ENCODE peak calls at places on chromosomes 4 and X, in nine cellular contexts. G is HCT116, X is breast epithelium, Q is HepG2, T is upper lobe of left lung, D is suprapubic skin, N is endothelial cell of umbilical vein, J is esophagus muscularis mucosa, A is sigmoid colon. H is an unnamed sample. For H3K4me1, the result is how much of the 10 kb centered on the place peaks cover.

GRCh38 chr4:129474698-129475097 is 378.7 kb downstream of the C4orf33 start:
- DNase-seq in G (no peak), X (no peak), Q (no peak), T (no peak), D (no peak), N (no peak), J (no peak), A (no peak), H (no peak)

GRCh38 chr4:4549534-4549933 is 7.7 kb upstream of the STX18 start:
- DNase-seq in G (no peak), X (no peak), Q (no peak), T (no peak), D (no peak), N (peak), J (no peak), A (no peak), H (no peak)

GRCh38 chrX:37712458-37712857 is 26.9 kb downstream of the XK start:
- DNase-seq in G (no peak), X (no peak), Q (no peak), T (no peak), D (no peak), N (no peak), J (no peak), A (no peak), H (no peak)

GRCh38 chrX:40055495-40055894 is 42.3 kb downstream of the BCOR start:
- DNase-seq in G (no peak), X (no peak), Q (no peak), T (no peak), D (no peak), N (no peak), J (no peak), A (no peak), H (no peak)

GRCh38 chr4:151879705-151880104 is 118.9 kb upstream of the GATB start:
- DNase-seq in G (no peak), X (no peak), Q (no peak), T (no peak), D (no peak), N (no peak), J (no peak), A (no peak), H (no peak)

GRCh38 chrX:50779694-50780093 is 34.3 kb downstream of the SHROOM4 start:
- DNase-seq in G (no peak), X (no peak), Q (no peak), T (no peak), D (no peak), N (peak), J (no peak), A (no peak), H (no peak)

GRCh38 chr4:168514249-168514852 is 17.5 kb downstream of the PALLD start:
- DNase-seq in G (no peak), X (no peak), Q (peak), T (no peak), D (no peak), N (peak), J (no peak), A (no peak), H (no peak)

GRCh38 chr4:182206266-182206665 is 36.9 kb upstream of the TENM3 start:
- DNase-seq in G (no peak), X (no peak), Q (no peak), T (no peak), D (no peak), N (no peak), J (peak), A (no peak), H (no peak)

GRCh38 chr4:106301393-106302084 is 14.5 kb downstream of the TBCK start:
- DNase-seq in G (no peak), X (no peak), Q (no peak), T (no peak), D (no peak), N (peak), J (no peak), A (no peak), H (no peak)

GRCh38 chr4:32342054-32342453 is 1621.9 kb downstream of the PCDH7 start:
- DNase-seq in G (no peak), X (no peak), Q (no peak), T (no peak), D (no peak), N (no peak), J (no peak), A (no peak), H (no peak)

GRCh38 chr4:154030747-154031146 is 241.9 kb upstream of the SFRP2 start:
- DNase-seq in G (no peak), X (no peak), Q (no peak), T (no peak), D (no peak), N (no peak), J (no peak), A (no peak), H (no peak)

GRCh38 chr4:3365871-3366842 is 73.3 kb downstream of the RGS12 start:
- DNase-seq in G (no peak), X (no peak), Q (no peak), T (peak), D (no peak), N (no peak), J (no peak), A (peak), H (no peak)

GRCh38 chrX:53479295-53479694 is 45.1 kb upstream of the HSD17B10 start:
- DNase-seq in G (no peak), X (no peak), Q (no peak), T (no peak), D (no peak), N (no peak), J (no peak), A (no peak), H (no peak)

GRCh38 chr4:42480774-42481173 is 83.5 kb downstream of the SHISA3 start:
- DNase-seq in G (no peak), X (no peak), Q (no peak), T (no peak), D (no peak), N (no peak), J (no peak), A (no peak), H (no peak)

GRCh38 chr4:158182736-158183135 is 9.9 kb upstream of the GASK1B start:
- DNase-seq in G (no peak), X (no peak), Q (no peak), T (peak), D (no peak), N (no peak), J (no peak), A (no peak), H (no peak)

GRCh38 chr4:39469429-39470077 is 10.7 kb downstream of the LIAS start:
- DNase-seq in G (peak), X (no peak), Q (peak), T (no peak), D (no peak), N (peak), J (no peak), A (no peak), H (no peak)

GRCh38 chr4:7808181-7808580 is 131.5 kb downstream of the AFAP1 start:
- DNase-seq in G (no peak), X (no peak), Q (no peak), T (no peak), D (peak), N (no peak), J (no peak), A (peak), H (no peak)

GRCh38 chrX:131068945-131069719 is 11.0 kb downstream of the ARHGAP36 start:
- DNase-seq in G (peak), X (no peak), Q (peak), T (peak), D (no peak), N (peak), J (no peak), A (no peak), H (peak)

GRCh38 chr4:111216791-111217190 is 593.9 kb upstream of the PITX2 start:
- DNase-seq in G (no peak), X (no peak), Q (no peak), T (no peak), D (no peak), N (no peak), J (no peak), A (no peak), H (no peak)

GRCh38 chrX:73944582-73944947 is 359.4 kb upstream of the ZCCHC13 start:
- DNase-seq in G (no peak), X (no peak), Q (no peak), T (no peak), D (no peak), N (peak), J (no peak), A (no peak), H (no peak)

GRCh38 chr4:154406022-154406835 is 85.4 kb downstream of the DCHS2 start:
- DNase-seq in G (no peak), X (no peak), Q (no peak), T (no peak), D (no peak), N (no peak), J (no peak), A (no peak), H (no peak)

GRCh38 chrX:72268601-72269365 is 8.3 kb downstream of the RPS4X start:
- DNase-seq in G (no peak), X (no peak), Q (no peak), T (no peak), D (no peak), N (no peak), J (no peak), A (no peak), H (no peak)

GRCh38 chrX:39690541-39691415 is 407.0 kb downstream of the BCOR start:
- DNase-seq in G (no peak), X (no peak), Q (no peak), T (no peak), D (no peak), N (no peak), J (no peak), A (no peak), H (no peak)

GRCh38 chr4:173074501-173074946 is 94.1 kb upstream of the GALNT7 start:
- DNase-seq in G (peak), X (no peak), Q (no peak), T (no peak), D (no peak), N (no peak), J (no peak), A (no peak), H (no peak)

DNA sequence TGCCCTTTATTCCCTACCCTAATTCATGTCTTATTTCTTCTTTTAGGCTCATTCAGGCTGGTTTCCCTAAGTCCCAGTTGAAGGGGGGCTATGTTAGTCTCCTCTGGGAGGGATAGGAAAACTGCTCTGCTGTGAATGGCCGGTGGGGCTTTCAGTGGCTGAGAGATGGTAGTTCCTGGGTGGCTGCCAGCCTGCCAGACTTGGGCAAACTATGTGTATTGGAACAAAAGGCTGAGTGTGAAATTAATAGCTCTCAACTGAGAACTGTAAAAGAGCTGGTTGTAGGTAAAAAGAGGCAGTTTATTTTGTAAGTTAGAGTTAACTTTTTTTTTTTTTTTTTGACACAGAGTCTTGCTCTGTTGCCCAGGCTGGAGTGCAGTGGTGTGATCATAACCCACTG is 28.8 kb downstream of the ARHGAP10 start:
- DNase-seq in G (no peak), X (peak), Q (no peak), T (no peak), D (no peak), N (no peak), J (no peak), A (peak), H (no peak)
- H3K4me1 ChIP-seq in G (under half), X (under half), Q (under half), T (under half), D (under half), N (under half), J (under half), A (half or more), H (under half)

GRCh38 chr4:119209077-119209476 is 3.4 kb upstream of the USP53 start:
- DNase-seq in G (peak), X (no peak), Q (peak), T (no peak), D (no peak), N (peak), J (no peak), A (no peak), H (no peak)

GRCh38 chr4:119207051-119207450 is 5.5 kb upstream of the USP53 start:
- DNase-seq in G (no peak), X (no peak), Q (no peak), T (no peak), D (no peak), N (peak), J (no peak), A (no peak), H (no peak)

GRCh38 chr4:119205690-119206089 is 6.8 kb upstream of the USP53 start:
- DNase-seq in G (no peak), X (no peak), Q (no peak), T (no peak), D (no peak), N (no peak), J (no peak), A (no peak), H (no peak)

GRCh38 chr4:119204898-119205297 is 7.6 kb upstream of the USP53 start:
- DNase-seq in G (no peak), X (no peak), Q (no peak), T (no peak), D (no peak), N (peak), J (no peak), A (no peak), H (no peak)

GRCh38 chr4:119206178-119206577 is 6.3 kb upstream of the USP53 start:
- DNase-seq in G (no peak), X (no peak), Q (no peak), T (no peak), D (no peak), N (peak), J (no peak), A (no peak), H (no peak)
- TF ChIP-seq POLR2AphosphoS5 in G (no peak), X (no peak), Q (no peak), T (no peak), D (no peak), N (no peak), J (no peak), A (no peak), H (no peak)

DNA sequence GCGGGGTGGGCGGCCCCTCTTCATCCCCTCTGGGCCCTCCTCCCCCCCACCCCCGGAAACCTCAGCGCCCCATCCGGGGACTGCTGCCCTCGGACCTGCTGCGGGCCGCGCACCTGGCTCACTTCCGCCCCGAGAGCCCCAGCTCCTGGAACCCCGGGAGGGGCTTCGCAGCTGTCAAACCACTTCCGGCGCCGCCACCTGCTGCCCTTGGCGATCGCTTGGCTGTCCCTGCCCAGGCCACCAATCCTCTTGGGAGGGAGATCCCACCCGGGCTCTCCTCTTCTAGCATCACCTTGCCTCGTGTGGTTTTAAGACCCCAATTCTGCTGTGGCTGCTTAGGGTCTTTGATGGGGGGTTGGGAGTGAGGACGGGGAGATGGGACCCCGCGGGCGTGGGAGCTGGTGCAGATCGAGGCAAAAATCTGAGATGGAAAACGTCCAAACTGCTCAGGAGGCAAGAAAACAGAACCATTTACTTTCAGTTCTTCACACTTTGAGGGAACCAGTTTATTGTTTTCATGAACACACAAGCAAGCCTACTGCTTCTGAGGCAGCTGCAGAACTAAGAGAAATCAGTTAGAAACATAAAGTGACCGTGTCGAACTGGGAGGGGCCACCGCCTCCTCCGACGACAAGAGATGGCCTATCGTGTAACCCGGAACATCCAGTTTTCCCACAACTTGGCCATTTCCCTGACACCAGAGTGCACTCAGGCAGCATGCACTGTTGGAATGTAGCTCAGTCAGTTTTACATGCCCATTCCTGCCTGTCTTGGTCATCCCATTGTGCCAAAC is 782 bp downstream of the MTMR1 start:
- DNase-seq in G (peak), X (peak), Q (peak), T (peak), D (peak), N (peak), J (no peak), A (peak), H (no peak)
- H3K4me1 ChIP-seq in G (under half), X (under half), Q (under half), T (under half), D (under half), N (under half), J (under half), A (under half), H (under half)

GRCh38 chr4:108954880-108955279 is 192.0 kb upstream of the ETNPPL start:
- DNase-seq in G (no peak), X (no peak), Q (no peak), T (no peak), D (no peak), N (no peak), J (no peak), A (no peak), H (no peak)
- TF ChIP-seq POLR2AphosphoS5 in G (no peak), X (no peak), Q (no peak), T (no peak), D (no peak), N (no peak), J (no peak), A (no peak), H (no peak)

GRCh38 chr4:85707591-85707990 is 232.6 kb downstream of the ARHGAP24 start:
- DNase-seq in G (no peak), X (no peak), Q (no peak), T (no peak), D (no peak), N (peak), J (no peak), A (no peak), H (no peak)

GRCh38 chr4:85701881-85702321 is 227.0 kb downstream of the ARHGAP24 start:
- DNase-seq in G (no peak), X (no peak), Q (no peak), T (no peak), D (no peak), N (no peak), J (no peak), A (no peak), H (no peak)

GRCh38 chr4:85697864-85698263 is 222.9 kb downstream of the ARHGAP24 start:
- DNase-seq in G (no peak), X (no peak), Q (no peak), T (no peak), D (no peak), N (no peak), J (no peak), A (no peak), H (no peak)

GRCh38 chr4:85700362-85700761 is 225.4 kb downstream of the ARHGAP24 start:
- DNase-seq in G (no peak), X (no peak), Q (no peak), T (no peak), D (no peak), N (no peak), J (no peak), A (no peak), H (no peak)

GRCh38 chr4:85703098-85703497 is 228.1 kb downstream of the ARHGAP24 start:
- DNase-seq in G (no peak), X (no peak), Q (no peak), T (no peak), D (no peak), N (no peak), J (no peak), A (no peak), H (no peak)
- H3K4me1 ChIP-seq in G (under half), X (under half), Q (under half), T (under half), D (under half), N (under half), J (under half), A (under half), H (under half)